ENCODE peak calls at places on chromosomes 6 and 20, in five cellular contexts. Y, R, E, F and S are unnamed samples.

GRCh38 chr6:161351855-161352254 is 78.0 kb upstream of the AGPAT4 start:
- DNase-seq in E (no peak), F (no peak), Y (no peak), R (no peak), S (no peak)

GRCh38 chr6:6695711-6696048 is 107.2 kb downstream of the LY86 start:
- DNase-seq in F (no peak), R (peak; percentile 48), Y (no peak), E (no peak), S (no peak)

GRCh38 chr6:48069280-48069679 is 41.7 kb downstream of the PTCHD4 start:
- DNase-seq in E (no peak), F (no peak), R (no peak), Y (no peak), S (no peak)

GRCh38 chr6:170265655-170266054 is 25.2 kb downstream of the DLL1 start:
- DNase-seq in E (no peak), F (no peak), R (no peak), Y (no peak), S (no peak)

GRCh38 chr6:29651413-29652197 is 5.3 kb upstream of the MOG start:
- DNase-seq in E (no peak), F (peak; percentile 66), R (peak; percentile 63), Y (peak; percentile 64), S (no peak)

GRCh38 chr20:58574014-58574413 is 58.8 kb upstream of the APCDD1L start:
- DNase-seq in R (no peak), E (no peak), Y (no peak), F (no peak), S (no peak)

GRCh38 chr6:161890133-161890833 is 616.4 kb upstream of the AGPAT4 start:
- DNase-seq in F (no peak), Y (no peak), R (no peak), E (no peak), S (no peak)

GRCh38 chr6:169863710-169864109 is 112.3 kb downstream of the ERMARD start:
- DNase-seq in R (no peak), F (no peak), Y (no peak), E (no peak), S (no peak)

GRCh38 chr6:7468382-7469081 is 72.9 kb upstream of the DSP start:
- DNase-seq in Y (peak; percentile 64), R (peak; percentile 89), F (no peak), E (no peak), S (peak; percentile 32)

GRCh38 chr6:72464791-72465691 is 156.8 kb upstream of the KCNQ5 start:
- DNase-seq in Y (peak; percentile 59), E (no peak), F (no peak), R (peak; percentile 76), S (no peak)

GRCh38 chr20:46004813-46005505 is 3.7 kb upstream of the MMP9 start:
- DNase-seq in E (no peak), R (no peak), F (no peak), Y (peak; percentile 84), S (no peak)

GRCh38 chr6:130765181-130765727 is 62.0 kb upstream of the SMLR1 start:
- DNase-seq in E (no peak), Y (no peak), F (no peak), R (peak; percentile 19), S (no peak)

GRCh38 chr6:134402372-134402984 is 84.6 kb upstream of the SGK1 start:
- DNase-seq in F (no peak), Y (no peak), E (no peak), R (no peak), S (no peak)

GRCh38 chr6:162468326-162468725 is 259.2 kb downstream of the PRKN start:
- DNase-seq in F (no peak), E (no peak), R (peak; percentile 21), Y (no peak), S (no peak)

GRCh38 chr6:77607004-77607403 is 45.8 kb upstream of the MEI4 start:
- DNase-seq in E (no peak), Y (no peak), F (no peak), R (no peak), S (no peak)

GRCh38 chr20:48407710-48408109 is 420.1 kb downstream of the PREX1 start:
- DNase-seq in R (no peak), E (no peak), Y (no peak), F (no peak), S (no peak)

GRCh38 chr6:110878751-110879539 is 4.4 kb downstream of the AMD1 start:
- DNase-seq in E (no peak), R (peak; percentile 34), F (peak; percentile 46), Y (no peak), S (no peak)

GRCh38 chr20:31606928-31607639 is 2.0 kb downstream of the ID1 start:
- DNase-seq in E (no peak), R (no peak), F (no peak), Y (peak; percentile 78), S (no peak)

GRCh38 chr20:53154540-53154939 is 182.4 kb downstream of the TSHZ2 start:
- DNase-seq in R (no peak), Y (no peak), E (no peak), F (no peak), S (no peak)

GRCh38 chr6:144613859-144614258 is 328.7 kb downstream of the UTRN start:
- DNase-seq in E (no peak), F (no peak), R (no peak), Y (peak; percentile 4), S (no peak)

GRCh38 chr6:81075974-81076373 is 676.5 kb downstream of the TENT5A start:
- DNase-seq in F (no peak), E (no peak), R (no peak), Y (no peak), S (no peak)

GRCh38 chr20:52746190-52746589 is 226.0 kb upstream of the TSHZ2 start:
- DNase-seq in Y (no peak), F (no peak), R (no peak), E (no peak), S (no peak)

GRCh38 chr6:11251553-11252358 is 19.3 kb upstream of the NEDD9 start:
- DNase-seq in Y (peak; percentile 36), E (no peak), R (peak; percentile 48), F (no peak), S (no peak)

GRCh38 chr6:43924222-43924702 is 154.3 kb downstream of the VEGFA start:
- DNase-seq in R (no peak), Y (no peak), F (no peak), E (no peak), S (no peak)

GRCh38 chr6:82331031-82331773 is 32.4 kb upstream of the TPBG start:
- DNase-seq in Y (peak; percentile 70), E (no peak), F (no peak), R (peak; percentile 54), S (no peak)

GRCh38 chr20:21156266-21156665 is 30.4 kb downstream of the KIZ start:
- DNase-seq in E (no peak), Y (peak; percentile 9), F (no peak), R (peak; percentile 58), S (no peak)

GRCh38 chr20:47929368-47930115 is 144.3 kb upstream of the SULF2 start:
- DNase-seq in Y (peak; percentile 96), F (no peak), E (no peak), R (peak; percentile 86), S (no peak)

GRCh38 chr6:34237722-34238506 is 1.2 kb downstream of the HMGA1 start:
- DNase-seq in E (peak; percentile 67), F (peak; percentile 70), R (peak; percentile 47), Y (no peak), S (peak; percentile 68)

GRCh38 chr6:161360505-161360904 is 86.6 kb upstream of the AGPAT4 start:
- DNase-seq in Y (no peak), F (no peak), R (no peak), E (no peak), S (no peak)

GRCh38 chr20:63005240-63005861 is 1.4 kb downstream of the BHLHE23 start:
- DNase-seq in Y (no peak), E (no peak), F (no peak), R (no peak), S (no peak)

GRCh38 chr6:20610636-20611200 is 76.5 kb downstream of the CDKAL1 start:
- DNase-seq in Y (no peak), F (no peak), R (peak; percentile 31), E (no peak), S (no peak)

GRCh38 chr6:169240591-169241390 is 12.9 kb downstream of the THBS2 start:
- DNase-seq in F (no peak), Y (no peak), E (no peak), R (peak; percentile 43), S (no peak)

GRCh38 chr6:4134841-4135664 is at the start of gene ECI2:
- DNase-seq in E (no peak), Y (peak; percentile 55), F (peak; percentile 57), R (peak; percentile 73), S (peak; percentile 44)

GRCh38 chr6:54191460-54191859 is 80.2 kb downstream of the MLIP start:
- DNase-seq in E (no peak), Y (no peak), R (no peak), F (no peak), S (no peak)

GRCh38 chr6:88302769-88303230 is 136.7 kb upstream of the CNR1 start:
- DNase-seq in Y (no peak), F (no peak), E (no peak), R (no peak), S (no peak)

GRCh38 chr20:39468703-39469102 is 506.6 kb downstream of the DHX35 start:
- DNase-seq in Y (no peak), F (no peak), E (no peak), R (no peak), S (no peak)

GRCh38 chr6:144758602-144759001 is 473.5 kb downstream of the UTRN start:
- DNase-seq in Y (peak; percentile 30), F (no peak), R (no peak), E (no peak), S (no peak)

GRCh38 chr6:25186919-25187318 is 92.3 kb upstream of the CARMIL1 start:
- DNase-seq in Y (no peak), F (no peak), E (no peak), R (no peak), S (no peak)

GRCh38 chr20:22385602-22386299 is 198.6 kb downstream of the FOXA2 start:
- DNase-seq in E (no peak), Y (peak; percentile 38), F (no peak), R (no peak), S (no peak)